ENCODE peak calls at places on chromosomes 7 and 10, in eight cellular contexts. M is iPS DF 6.9; W is stimulated activated CD8-positive, alpha-beta memory T cell treated with anti-CD3 and anti-CD28 coated beads, Interleukin-4, amount 100 ng/mL, for 1 hour; Q is SHP77; G is GM23248; X is fibroblast of lung; D is T-helper 17 cell; C is Panc1. B is an unnamed sample.

GRCh38 chr7:90995996-90996395 is 268.2 kb upstream of the FZD1 start:
- DNase-seq in Q (no peak), M (no peak), G (no peak), W (no peak), X (no peak), C (no peak), D (no peak), B (no peak)

GRCh38 chr10:78802866-78803265 is 265.9 kb upstream of the ZMIZ1 start:
- DNase-seq in Q (no peak), W (no peak), C (no peak), D (no peak), M (no peak), X (peak; percentile 64), G (peak; percentile 92), B (no peak)

GRCh38 chr7:5598261-5598761 is 174.7 kb upstream of the TNRC18 start:
- DNase-seq in D (no peak), M (no peak), Q (no peak), X (peak; percentile 46), W (no peak), C (no peak), G (peak; percentile 55), B (no peak)

GRCh38 chr10:96122824-96123223 is 7.3 kb upstream of the ZNF518A start:
- DNase-seq in D (no peak), W (no peak), M (no peak), Q (no peak), C (no peak), G (no peak), X (no peak), B (no peak)

GRCh38 chr10:83214178-83214577 is 925.1 kb upstream of the GHITM start:
- DNase-seq in X (peak; percentile 32), C (no peak), G (no peak), W (no peak), Q (no peak), D (no peak), M (no peak), B (no peak)

GRCh38 chr7:150337659-150338081 is 3.8 kb downstream of the RARRES2 start:
- DNase-seq in C (no peak), D (no peak), W (no peak), M (no peak), Q (no peak), X (no peak), G (no peak), B (no peak)

GRCh38 chr7:47328392-47329319 is 253.3 kb downstream of the TNS3 start:
- DNase-seq in X (no peak), Q (no peak), W (no peak), C (no peak), D (no peak), M (no peak), G (no peak), B (no peak)

GRCh38 chr7:9488555-9488954 is 1055.1 kb downstream of the NXPH1 start:
- DNase-seq in G (peak; percentile 54), Q (no peak), M (no peak), D (no peak), W (no peak), X (peak; percentile 89), C (no peak), B (no peak)

GRCh38 chr10:124048371-124049290 is 44.8 kb downstream of the CHST15 start:
- DNase-seq in X (no peak), Q (no peak), G (no peak), W (no peak), D (no peak), M (no peak), C (no peak), B (no peak)

GRCh38 chr10:26824015-26824690 is 36.6 kb downstream of the ABI1 start:
- DNase-seq in M (no peak), Q (no peak), W (no peak), X (no peak), C (no peak), G (no peak), D (no peak), B (no peak)

GRCh38 chr7:69732203-69732602 is 133.9 kb downstream of the AUTS2 start:
- DNase-seq in M (no peak), D (no peak), W (no peak), X (peak; percentile 62), Q (no peak), G (no peak), C (no peak), B (no peak)

GRCh38 chr7:149414171-149414570 is 46.7 kb downstream of the ZNF777 start:
- DNase-seq in W (no peak), X (no peak), G (no peak), M (no peak), C (no peak), Q (no peak), D (no peak), B (no peak)

GRCh38 chr7:2024227-2024918 is 208.4 kb downstream of the MAD1L1 start:
- DNase-seq in W (no peak), Q (no peak), X (peak; percentile 29), G (no peak), D (no peak), M (no peak), C (no peak), B (peak; percentile 26)

GRCh38 chr10:43649149-43649523 is 455 bp upstream of the ZNF32 start:
- DNase-seq in Q (no peak), M (no peak), X (no peak), W (no peak), C (no peak), G (no peak), D (no peak), B (no peak)

GRCh38 chr10:69372126-69372980 is 44.4 kb downstream of the TACR2 start:
- DNase-seq in Q (no peak), C (no peak), G (peak; percentile 61), D (no peak), X (peak; percentile 82), W (no peak), M (no peak), B (no peak)

GRCh38 chr7:100826546-100827329 is 585 bp downstream of the EPHB4 start:
- DNase-seq in Q (no peak), W (no peak), D (no peak), C (no peak), X (peak; percentile 9), M (no peak), G (no peak), B (no peak)

GRCh38 chr7:18257711-18258110 is 230.1 kb upstream of the PRPS1L1 start:
- DNase-seq in W (no peak), D (no peak), C (no peak), M (no peak), G (peak; percentile 52), X (peak; percentile 48), Q (no peak), B (no peak)

GRCh38 chr7:102024769-102025391 is 207.5 kb downstream of the CUX1 start:
- DNase-seq in X (no peak), G (no peak), M (no peak), D (no peak), W (no peak), C (no peak), Q (no peak), B (peak; percentile 13)

GRCh38 chr10:28043941-28044340 is 45.1 kb upstream of the ODAD2 start:
- DNase-seq in W (no peak), D (no peak), Q (no peak), X (no peak), M (no peak), G (no peak), C (no peak), B (no peak)

GRCh38 chr7:22730921-22731654 is 4.1 kb downstream of the IL6 start:
- DNase-seq in Q (no peak), D (no peak), X (peak; percentile 89), W (no peak), C (peak; percentile 83), M (no peak), G (peak; percentile 88), B (no peak)

GRCh38 chr10:49700997-49701396 is 21.5 kb downstream of the C10orf53 start:
- DNase-seq in X (no peak), C (no peak), D (no peak), Q (no peak), W (no peak), M (peak; percentile 41), G (no peak), B (no peak)

GRCh38 chr10:93363891-93364648 is 118.1 kb downstream of the MYOF start:
- DNase-seq in M (no peak), X (peak; percentile 42), W (no peak), C (no peak), G (no peak), D (no peak), Q (no peak), B (no peak)

GRCh38 chr10:103592186-103593021 is 98.9 kb downstream of the NEURL1 start:
- DNase-seq in C (peak; percentile 20), Q (peak; percentile 20), D (no peak), G (peak; percentile 61), W (no peak), M (peak; percentile 39), X (peak; percentile 11), B (no peak)

GRCh38 chr7:28316489-28316888 is 95.8 kb upstream of the CREB5 start:
- DNase-seq in X (peak; percentile 70), W (no peak), G (peak; percentile 91), D (no peak), C (no peak), Q (no peak), M (no peak), B (no peak)

GRCh38 chr10:128540806-128541739 is 414.9 kb upstream of the MKI67 start:
- DNase-seq in W (no peak), G (no peak), Q (no peak), M (peak; percentile 66), X (no peak), C (no peak), D (no peak), B (no peak)